ENCODE peak calls at places on chromosomes 3 and 15, in seven cellular contexts. X, K, N, J, M, H and E are unnamed samples.

GRCh38 chr3:82012775-82013174 is 251.3 kb upstream of the GBE1 start:
- DNase-seq in X (no peak), K (no peak), N (no peak), J (no peak), M (no peak), H (no peak), E (no peak)

GRCh38 chr3:128301186-128302023 is 148.1 kb downstream of the EEFSEC start:
- DNase-seq in X (no peak), K (no peak), N (no peak), J (no peak), M (no peak), H (no peak), E (no peak)

GRCh38 chr3:124118397-124118796 is 126.5 kb upstream of the ROPN1 start:
- DNase-seq in X (no peak), K (no peak), N (no peak), J (no peak), M (no peak), H (no peak), E (no peak)

GRCh38 chr3:188780188-188781147 is 391.3 kb upstream of the TPRG1 start:
- DNase-seq in X (peak; percentile 4), K (no peak), N (no peak), J (no peak), M (no peak), H (no peak), E (no peak)

GRCh38 chr3:144466114-144466513 is 494.5 kb downstream of the DIPK2A start:
- DNase-seq in X (no peak), K (no peak), N (no peak), J (no peak), M (no peak), H (no peak), E (no peak)

GRCh38 chr15:70259030-70259424 is 161.3 kb upstream of the TLE3 start:
- DNase-seq in X (no peak), K (no peak), N (no peak), J (no peak), M (no peak), H (peak; percentile 49), E (no peak)

GRCh38 chr3:131795382-131796085 is 239.3 kb downstream of the CPNE4 start:
- DNase-seq in X (no peak), K (no peak), N (no peak), J (no peak), M (no peak), H (peak; percentile 17), E (no peak)

GRCh38 chr3:146968204-146968651 is 363.1 kb upstream of the PLSCR5 start:
- DNase-seq in X (no peak), K (no peak), N (no peak), J (peak; percentile 5), M (no peak), H (no peak), E (no peak)

GRCh38 chr3:94162700-94163099 is 99.8 kb downstream of the NSUN3 start:
- DNase-seq in X (peak; percentile 13), K (no peak), N (no peak), J (no peak), M (no peak), H (peak; percentile 8), E (no peak)

GRCh38 chr15:46146002-46146401 is 511.2 kb downstream of the SQOR start:
- DNase-seq in X (no peak), K (no peak), N (no peak), J (no peak), M (no peak), H (no peak), E (no peak)

GRCh38 chr15:35909414-35909813 is 363.4 kb upstream of the DPH6 start:
- DNase-seq in X (no peak), K (no peak), N (no peak), J (no peak), M (no peak), H (no peak), E (no peak)

GRCh38 chr15:65595960-65596359 is 15.0 kb downstream of the INTS14 start:
- DNase-seq in X (peak; percentile 67), K (peak; percentile 59), N (no peak), J (no peak), M (no peak), H (peak; percentile 43), E (no peak)

GRCh38 chr15:41789662-41790061 is 15.4 kb downstream of the MAPKBP1 start:
- DNase-seq in X (no peak), K (no peak), N (no peak), J (no peak), M (no peak), H (no peak), E (no peak)

DNA sequence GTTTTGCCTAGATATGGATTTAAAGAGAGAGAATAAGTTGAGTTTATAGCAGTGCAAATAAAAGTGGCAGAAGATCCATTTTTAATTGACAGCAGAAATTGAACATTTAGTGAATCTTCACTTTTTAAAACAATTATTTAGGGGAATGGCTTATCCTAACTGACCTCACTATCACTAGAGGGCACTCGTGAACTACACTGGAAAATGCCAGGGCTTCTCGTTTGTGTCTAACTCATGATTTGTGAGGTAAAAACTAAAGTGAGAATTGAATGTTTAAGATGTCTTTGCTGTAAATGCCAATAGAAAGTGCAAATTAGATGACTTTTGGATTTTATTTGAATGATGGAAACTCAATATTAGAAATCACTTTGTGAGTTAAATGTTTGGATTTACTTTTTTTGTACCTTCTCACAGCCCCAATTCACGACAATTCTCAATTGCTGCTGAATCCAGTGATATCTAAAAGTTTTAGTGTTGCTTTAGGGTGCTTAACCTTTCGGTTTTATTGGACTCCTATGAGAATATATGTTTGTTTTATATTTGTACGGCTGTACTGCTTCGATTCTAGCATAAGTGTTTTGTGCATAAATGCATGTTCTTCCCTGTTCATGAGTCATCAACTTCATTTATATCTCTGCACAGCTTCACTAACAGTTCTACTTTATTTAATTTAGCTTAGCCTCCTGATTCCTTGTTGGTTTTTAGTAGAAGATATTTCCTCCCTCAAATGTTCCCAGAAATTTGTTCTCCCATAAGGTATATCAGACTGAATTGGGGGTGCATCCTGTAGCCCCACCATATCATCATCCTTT is 462.1 kb downstream of the MFSD1 start:
- DNase-seq in X (peak; percentile 22), K (peak; percentile 42), N (no peak), J (no peak), M (no peak), H (peak; percentile 14), E (no peak)
- TF ChIP-seq TAF1 in X (no peak), K (no peak), N (no peak), J (no peak), M (no peak), H (no peak), E (no peak)

DNA sequence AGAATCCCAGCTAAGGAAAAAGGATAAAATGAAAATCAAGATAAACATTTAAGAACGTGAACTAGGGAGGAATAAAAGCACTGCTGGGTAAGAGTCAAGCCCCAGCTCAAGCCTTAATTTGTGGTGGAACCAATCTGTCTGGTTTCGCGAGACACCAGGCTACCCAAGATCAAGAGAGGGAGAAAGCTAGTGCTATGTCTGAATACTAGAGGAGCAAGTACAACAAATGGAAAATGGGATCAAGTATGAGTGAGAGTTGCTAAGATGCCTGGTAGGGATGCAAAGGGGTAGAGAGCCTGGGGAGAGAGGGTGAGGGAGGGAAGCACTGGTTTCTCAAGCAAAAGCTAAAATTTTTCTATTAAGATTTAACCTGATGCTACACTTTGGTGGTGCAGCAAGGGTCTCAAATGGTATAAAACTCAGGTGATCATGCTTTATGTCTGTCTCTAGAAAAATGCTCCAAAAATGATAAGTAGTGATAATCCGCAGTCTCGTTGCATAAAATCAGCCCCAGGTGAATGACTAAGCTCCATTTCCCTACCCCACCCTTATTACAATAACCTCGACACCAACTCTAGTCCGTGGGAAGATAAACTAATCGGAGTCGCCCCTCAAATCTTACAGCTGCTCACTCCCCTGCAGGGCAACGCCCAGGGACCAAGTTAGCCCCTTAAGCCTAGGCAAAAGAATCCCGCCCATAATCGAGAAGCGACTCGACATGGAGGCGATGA is 1.7 kb upstream of the SETD5 start:
- DNase-seq in X (no peak), K (no peak), N (no peak), J (no peak), M (no peak), H (no peak), E (no peak)
- TF ChIP-seq POLR2AphosphoS5 in X (no peak), K (no peak), N (no peak), J (no peak), M (peak; percentile 24), H (no peak), E (no peak)

DNA sequence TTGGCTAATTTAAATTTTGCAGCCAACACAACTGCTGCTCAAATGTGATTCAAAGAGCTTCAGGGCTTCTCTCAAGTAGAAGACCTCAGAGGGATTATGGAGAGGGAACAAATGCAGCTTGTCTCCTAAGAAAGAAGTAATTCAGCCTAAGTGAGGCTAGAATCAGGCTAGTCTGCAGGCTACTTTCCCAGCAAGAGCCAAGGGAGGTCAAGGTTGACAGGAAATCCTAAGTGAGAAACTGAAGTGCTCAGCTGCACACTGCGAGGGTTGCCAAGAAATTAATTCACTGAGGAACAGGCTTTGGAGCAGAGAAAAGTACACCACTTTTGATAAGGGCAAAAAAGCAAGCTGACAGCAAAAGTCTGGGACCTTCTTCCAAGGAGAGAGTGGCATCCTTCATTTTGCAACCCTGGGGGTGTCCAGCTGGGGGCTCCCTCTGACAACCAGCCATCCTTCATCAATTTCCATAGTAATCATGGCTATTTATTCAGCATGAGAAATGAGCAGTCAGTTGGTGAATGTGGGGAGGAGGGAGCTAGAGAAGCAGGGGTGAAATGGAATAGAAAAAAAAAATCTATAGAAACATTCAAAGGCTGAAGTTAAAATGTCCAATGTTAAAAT is 646.4 kb upstream of the ADAMTS9 start:
- DNase-seq in X (no peak), K (no peak), N (no peak), J (no peak), M (no peak), H (peak; percentile 13), E (no peak)
- TF ChIP-seq TAF1 in X (no peak), K (no peak), N (no peak), J (no peak), M (no peak), H (no peak), E (no peak)

GRCh38 chr15:101165905-101166471 is 85.9 kb downstream of the CHSY1 start:
- DNase-seq in X (no peak), K (no peak), N (no peak), J (no peak), M (no peak), H (no peak), E (no peak)

GRCh38 chr15:101167791-101168462 is 83.9 kb downstream of the CHSY1 start:
- DNase-seq in X (peak; percentile 57), K (no peak), N (peak; percentile 43), J (no peak), M (no peak), H (peak; percentile 94), E (no peak)

GRCh38 chr15:101168898-101169297 is 83.0 kb downstream of the CHSY1 start:
- DNase-seq in X (no peak), K (no peak), N (no peak), J (no peak), M (no peak), H (no peak), E (no peak)

GRCh38 chr15:101168463-101168824 is 83.4 kb downstream of the CHSY1 start:
- DNase-seq in X (no peak), K (no peak), N (no peak), J (no peak), M (no peak), H (no peak), E (no peak)

DNA sequence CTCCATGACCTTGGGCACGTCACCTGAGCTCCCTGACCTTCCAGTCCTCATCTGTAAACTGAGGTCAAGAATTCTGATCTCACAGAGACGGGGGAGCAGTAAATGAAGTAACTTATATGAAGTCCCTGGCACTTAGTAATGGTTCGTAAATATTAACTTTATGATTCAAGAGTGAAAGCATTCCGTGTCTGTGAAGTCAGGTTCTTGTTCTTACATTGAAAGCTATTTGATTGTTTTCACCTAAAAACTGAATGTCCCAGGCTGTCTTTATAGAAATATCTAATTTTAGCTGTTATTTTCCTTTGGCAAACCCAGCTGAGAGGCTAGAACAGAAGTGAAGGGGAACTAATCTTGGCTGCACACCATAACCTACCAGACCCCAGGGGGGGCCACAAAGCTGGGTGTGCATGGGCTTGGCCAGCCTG is 84.5 kb downstream of the CHSY1 start:
- DNase-seq in X (peak; percentile 31), K (no peak), N (no peak), J (no peak), M (no peak), H (no peak), E (no peak)
- TF ChIP-seq POLR2AphosphoS5 in X (no peak), K (no peak), N (no peak), J (no peak), M (no peak), H (no peak), E (no peak)